ENCODE peak calls at places on chromosomes 1 and 21, in five cellular contexts. One of them, this sample, is unnamed.

GRCh38 chr1:88111806-88112205 is 572.3 kb upstream of the PKN2 start:
- DNase-seq in BJ: no peak
- DNase-seq in lower lobe of right lung: no peak
- DNase-seq in iris pigment epithelial cell: no peak
- DNase-seq in stimulated activated effector memory CD8-positive, alpha-beta T cell treated with anti-CD3 and anti-CD28 coated beads, Interleukin-12 subunit alpha, Interleukin-12 subunit beta, amount 100 ng/mL, for 72 hours: no peak
- DNase-seq in this sample: no peak

GRCh38 chr1:204314209-204314892 is 45.4 kb downstream of the PLEKHA6 start:
- DNase-seq in BJ: no peak
- DNase-seq in lower lobe of right lung: no peak
- DNase-seq in iris pigment epithelial cell: no peak
- DNase-seq in stimulated activated effector memory CD8-positive, alpha-beta T cell treated with anti-CD3 and anti-CD28 coated beads, Interleukin-12 subunit alpha, Interleukin-12 subunit beta, amount 100 ng/mL, for 72 hours: no peak
- DNase-seq in this sample: no peak

GRCh38 chr1:39952359-39953110 is 2.4 kb upstream of the MFSD2A start:
- DNase-seq in stimulated activated effector memory CD8-positive, alpha-beta T cell treated with anti-CD3 and anti-CD28 coated beads, Interleukin-12 subunit alpha, Interleukin-12 subunit beta, amount 100 ng/mL, for 72 hours: no peak
- DNase-seq in lower lobe of right lung: no peak
- DNase-seq in iris pigment epithelial cell: no peak
- DNase-seq in BJ: no peak
- DNase-seq in this sample: no peak

GRCh38 chr1:193707271-193708015 is 521.0 kb upstream of the B3GALT2 start:
- DNase-seq in iris pigment epithelial cell: peak
- DNase-seq in BJ: peak
- DNase-seq in stimulated activated effector memory CD8-positive, alpha-beta T cell treated with anti-CD3 and anti-CD28 coated beads, Interleukin-12 subunit alpha, Interleukin-12 subunit beta, amount 100 ng/mL, for 72 hours: no peak
- DNase-seq in lower lobe of right lung: no peak
- DNase-seq in this sample: no peak

GRCh38 chr1:89125571-89126233 is at the start of gene GBP2:
- DNase-seq in stimulated activated effector memory CD8-positive, alpha-beta T cell treated with anti-CD3 and anti-CD28 coated beads, Interleukin-12 subunit alpha, Interleukin-12 subunit beta, amount 100 ng/mL, for 72 hours: peak
- DNase-seq in BJ: peak
- DNase-seq in iris pigment epithelial cell: peak
- DNase-seq in lower lobe of right lung: no peak
- DNase-seq in this sample: no peak

GRCh38 chr1:56397409-56397808 is 182.0 kb downstream of the PLPP3 start:
- DNase-seq in stimulated activated effector memory CD8-positive, alpha-beta T cell treated with anti-CD3 and anti-CD28 coated beads, Interleukin-12 subunit alpha, Interleukin-12 subunit beta, amount 100 ng/mL, for 72 hours: no peak
- DNase-seq in BJ: no peak
- DNase-seq in iris pigment epithelial cell: no peak
- DNase-seq in lower lobe of right lung: no peak
- DNase-seq in this sample: no peak

GRCh38 chr21:38067086-38067739 is 151.0 kb upstream of the KCNJ6 start:
- DNase-seq in stimulated activated effector memory CD8-positive, alpha-beta T cell treated with anti-CD3 and anti-CD28 coated beads, Interleukin-12 subunit alpha, Interleukin-12 subunit beta, amount 100 ng/mL, for 72 hours: no peak
- DNase-seq in lower lobe of right lung: no peak
- DNase-seq in BJ: no peak
- DNase-seq in iris pigment epithelial cell: no peak
- DNase-seq in this sample: no peak

GRCh38 chr1:48216941-48217340 is 5.6 kb upstream of the SLC5A9 start:
- DNase-seq in BJ: no peak
- DNase-seq in stimulated activated effector memory CD8-positive, alpha-beta T cell treated with anti-CD3 and anti-CD28 coated beads, Interleukin-12 subunit alpha, Interleukin-12 subunit beta, amount 100 ng/mL, for 72 hours: no peak
- DNase-seq in lower lobe of right lung: no peak
- DNase-seq in iris pigment epithelial cell: no peak
- DNase-seq in this sample: no peak

GRCh38 chr1:173112129-173112528 is 61.4 kb upstream of the TNFSF18 start:
- DNase-seq in stimulated activated effector memory CD8-positive, alpha-beta T cell treated with anti-CD3 and anti-CD28 coated beads, Interleukin-12 subunit alpha, Interleukin-12 subunit beta, amount 100 ng/mL, for 72 hours: no peak
- DNase-seq in BJ: no peak
- DNase-seq in lower lobe of right lung: no peak
- DNase-seq in iris pigment epithelial cell: peak
- DNase-seq in this sample: no peak

GRCh38 chr1:162564762-162565218 is 3.3 kb downstream of the UAP1 start:
- DNase-seq in BJ: no peak
- DNase-seq in lower lobe of right lung: no peak
- DNase-seq in stimulated activated effector memory CD8-positive, alpha-beta T cell treated with anti-CD3 and anti-CD28 coated beads, Interleukin-12 subunit alpha, Interleukin-12 subunit beta, amount 100 ng/mL, for 72 hours: no peak
- DNase-seq in iris pigment epithelial cell: peak
- DNase-seq in this sample: no peak

GRCh38 chr1:1779691-1780597 is 1.7 kb upstream of the NADK start:
- DNase-seq in lower lobe of right lung: peak
- DNase-seq in BJ: no peak
- DNase-seq in iris pigment epithelial cell: peak
- DNase-seq in stimulated activated effector memory CD8-positive, alpha-beta T cell treated with anti-CD3 and anti-CD28 coated beads, Interleukin-12 subunit alpha, Interleukin-12 subunit beta, amount 100 ng/mL, for 72 hours: peak
- DNase-seq in this sample: no peak

GRCh38 chr21:21165063-21165645 is 166.9 kb downstream of the NCAM2 start:
- DNase-seq in iris pigment epithelial cell: peak
- DNase-seq in lower lobe of right lung: no peak
- DNase-seq in BJ: peak
- DNase-seq in stimulated activated effector memory CD8-positive, alpha-beta T cell treated with anti-CD3 and anti-CD28 coated beads, Interleukin-12 subunit alpha, Interleukin-12 subunit beta, amount 100 ng/mL, for 72 hours: no peak
- DNase-seq in this sample: no peak

This sample was measured in progenitor cell of endocrine pancreas.